ENCODE peak calls at places on chromosome 3, in seven cellular contexts. X is effector CD4-positive, alpha-beta T cell; A is BE2C; U is heart right ventricle; W is NCI-H510A; S is amniotic stem cell; L is fibroblast of the aortic adventitia. T is an unnamed sample.

GRCh38 chr3:148466143-148466542 is 231.6 kb upstream of the AGTR1 start:
- DNase-seq in X (no peak), A (no peak), U (no peak), W (no peak), S (no peak), L (peak), T (no peak)

GRCh38 chr3:170350515-170351413 is 6.8 kb upstream of the SKIL start:
- DNase-seq in X (no peak), A (no peak), U (no peak), W (no peak), S (no peak), L (no peak), T (no peak)

GRCh38 chr3:109346770-109347295 is 9.5 kb upstream of the DPPA4 start:
- DNase-seq in X (no peak), A (no peak), U (no peak), W (no peak), S (no peak), L (no peak), T (no peak)

GRCh38 chr3:143123353-143123974 is 3.9 kb downstream of the CHST2 start:
- DNase-seq in X (no peak), A (no peak), U (no peak), W (no peak), S (no peak), L (no peak), T (no peak)

GRCh38 chr3:39177708-39178332 is 14.6 kb downstream of the XIRP1 start:
- DNase-seq in X (peak), A (peak), U (peak), W (peak), S (peak), L (peak), T (peak)

GRCh38 chr3:113377158-113377557 is 64.1 kb downstream of the CFAP44 start:
- DNase-seq in X (no peak), A (no peak), U (no peak), W (no peak), S (no peak), L (no peak), T (no peak)

GRCh38 chr3:35194666-35195065 is 444.7 kb upstream of the ARPP21 start:
- DNase-seq in X (no peak), A (no peak), U (no peak), W (no peak), S (no peak), L (no peak), T (no peak)

GRCh38 chr3:194256040-194256945 is 94.8 kb downstream of the CPN2 start:
- DNase-seq in X (no peak), A (no peak), U (no peak), W (no peak), S (no peak), L (no peak), T (peak)

GRCh38 chr3:16770021-16770420 is 114.7 kb upstream of the PLCL2 start:
- DNase-seq in X (no peak), A (no peak), U (peak), W (no peak), S (no peak), L (no peak), T (no peak)

GRCh38 chr3:170910542-170910941 is 2.1 kb upstream of the EIF5A2 start:
- DNase-seq in X (no peak), A (no peak), U (no peak), W (no peak), S (no peak), L (no peak), T (no peak)

GRCh38 chr3:179081885-179082284 is 10.3 kb upstream of the ZMAT3 start:
- DNase-seq in X (no peak), A (no peak), U (no peak), W (no peak), S (no peak), L (no peak), T (no peak)

GRCh38 chr3:7307410-7307809 is 446.5 kb downstream of the GRM7 start:
- DNase-seq in X (no peak), A (peak), U (no peak), W (no peak), S (no peak), L (no peak), T (no peak)

GRCh38 chr3:195697582-195698324 is 23.0 kb upstream of the MUC20 start:
- DNase-seq in X (no peak), A (no peak), U (no peak), W (no peak), S (no peak), L (peak), T (no peak)

GRCh38 chr3:127425505-127426443 is 137.9 kb upstream of the PRR20G start:
- DNase-seq in X (no peak), A (no peak), U (no peak), W (no peak), S (no peak), L (no peak), T (no peak)

GRCh38 chr3:37474936-37475335 is 300.6 kb upstream of the LRRFIP2 start:
- DNase-seq in X (no peak), A (no peak), U (no peak), W (no peak), S (no peak), L (no peak), T (no peak)

GRCh38 chr3:172024679-172025078 is 14.7 kb upstream of the FNDC3B start:
- DNase-seq in X (no peak), A (no peak), U (no peak), W (no peak), S (no peak), L (no peak), T (no peak)

GRCh38 chr3:109413049-109413448 is 75.7 kb upstream of the DPPA4 start:
- DNase-seq in X (no peak), A (no peak), U (no peak), W (no peak), S (no peak), L (no peak), T (no peak)